ENCODE peak calls at places on chromosomes 2 and 18, in seven cellular contexts. One of them, this sample, is unnamed. For H3K9me3 and H3K4me1, the result is how much of the 10 kb centered on the place peaks cover.

GRCh38 chr18:77255426-77256105 is 5.9 kb downstream of the GALR1 start:
- DNase-seq in OCI-LY7: no peak
- DNase-seq in endodermal cell: no peak
- DNase-seq in SJSA1: no peak
- DNase-seq in A549: no peak
- DNase-seq in IMR-90: no peak
- DNase-seq in ovary: no peak
- DNase-seq in this sample: no peak

GRCh38 chr18:63155169-63155852 is 164.3 kb downstream of the BCL2 start:
- DNase-seq in endodermal cell: peak
- DNase-seq in ovary: no peak
- DNase-seq in OCI-LY7: peak
- DNase-seq in SJSA1: no peak
- DNase-seq in IMR-90: no peak
- DNase-seq in A549: peak
- DNase-seq in this sample: peak

GRCh38 chr2:105904938-105905337 is 160.2 kb downstream of the NCK2 start:
- DNase-seq in SJSA1: no peak
- DNase-seq in endodermal cell: no peak
- DNase-seq in IMR-90: no peak
- DNase-seq in ovary: no peak
- DNase-seq in A549: no peak
- DNase-seq in OCI-LY7: no peak
- DNase-seq in this sample: no peak

GRCh38 chr2:181790716-181791649 is 100.5 kb upstream of the ITPRID2 start:
- DNase-seq in ovary: no peak
- DNase-seq in A549: peak
- DNase-seq in endodermal cell: no peak
- DNase-seq in OCI-LY7: no peak
- DNase-seq in IMR-90: peak
- DNase-seq in SJSA1: peak
- DNase-seq in this sample: no peak

GRCh38 chr2:191202881-191203397 is 42.3 kb upstream of the MYO1B start:
- DNase-seq in SJSA1: no peak
- DNase-seq in IMR-90: peak
- DNase-seq in OCI-LY7: no peak
- DNase-seq in endodermal cell: no peak
- DNase-seq in ovary: no peak
- DNase-seq in A549: no peak
- DNase-seq in this sample: peak

GRCh38 chr2:118197011-118197695 is 108.9 kb downstream of the INSIG2 start:
- DNase-seq in endodermal cell: peak
- DNase-seq in OCI-LY7: peak
- DNase-seq in ovary: no peak
- DNase-seq in SJSA1: no peak
- DNase-seq in IMR-90: peak
- DNase-seq in A549: no peak
- DNase-seq in this sample: no peak

GRCh38 chr2:172287605-172288326 is 139.6 kb upstream of the ITGA6 start:
- DNase-seq in endodermal cell: no peak
- DNase-seq in ovary: no peak
- DNase-seq in A549: no peak
- DNase-seq in SJSA1: no peak
- DNase-seq in OCI-LY7: no peak
- DNase-seq in IMR-90: no peak
- DNase-seq in this sample: no peak

GRCh38 chr2:181904022-181904632 is 12.6 kb downstream of the ITPRID2 start:
- DNase-seq in OCI-LY7: peak
- DNase-seq in ovary: no peak
- DNase-seq in IMR-90: peak
- DNase-seq in SJSA1: no peak
- DNase-seq in A549: peak
- DNase-seq in endodermal cell: no peak
- DNase-seq in this sample: no peak

GRCh38 chr2:64622443-64623231 is 31.1 kb downstream of the SERTAD2 start:
- DNase-seq in A549: no peak
- DNase-seq in OCI-LY7: no peak
- DNase-seq in SJSA1: peak
- DNase-seq in IMR-90: no peak
- DNase-seq in endodermal cell: peak
- DNase-seq in ovary: no peak
- DNase-seq in this sample: no peak

GRCh38 chr2:97674396-97674795 is 4.9 kb downstream of the C2orf92 start:
- DNase-seq in ovary: no peak
- DNase-seq in OCI-LY7: no peak
- DNase-seq in endodermal cell: no peak
- DNase-seq in IMR-90: no peak
- DNase-seq in SJSA1: no peak
- DNase-seq in A549: no peak
- DNase-seq in this sample: no peak

GRCh38 chr2:68837861-68838341 is 33.3 kb downstream of the BMP10 start:
- DNase-seq in A549: no peak
- DNase-seq in ovary: no peak
- DNase-seq in SJSA1: no peak
- DNase-seq in endodermal cell: no peak
- DNase-seq in OCI-LY7: no peak
- DNase-seq in IMR-90: peak
- DNase-seq in this sample: no peak

GRCh38 chr2:187274146-187274545 is 173.9 kb downstream of the CALCRL start:
- DNase-seq in OCI-LY7: no peak
- DNase-seq in A549: no peak
- DNase-seq in endodermal cell: no peak
- DNase-seq in IMR-90: no peak
- DNase-seq in ovary: no peak
- DNase-seq in SJSA1: no peak
- DNase-seq in this sample: no peak

GRCh38 chr2:36489296-36489695 is 108.7 kb downstream of the FEZ2 start:
- DNase-seq in IMR-90: peak
- DNase-seq in SJSA1: peak
- DNase-seq in ovary: no peak
- DNase-seq in OCI-LY7: no peak
- DNase-seq in A549: no peak
- DNase-seq in endodermal cell: no peak
- DNase-seq in this sample: no peak

GRCh38 chr2:112230371-112230770 is 24.5 kb downstream of the ZC3H8 start:
- DNase-seq in A549: no peak
- DNase-seq in endodermal cell: no peak
- DNase-seq in IMR-90: no peak
- DNase-seq in ovary: no peak
- DNase-seq in OCI-LY7: no peak
- DNase-seq in SJSA1: no peak
- DNase-seq in this sample: no peak

GRCh38 chr2:48169066-48169724 is 262.9 kb upstream of the FBXO11 start:
- DNase-seq in OCI-LY7: no peak
- DNase-seq in IMR-90: no peak
- DNase-seq in endodermal cell: no peak
- DNase-seq in SJSA1: no peak
- DNase-seq in A549: no peak
- DNase-seq in ovary: no peak
- DNase-seq in this sample: no peak

GRCh38 chr2:16245481-16246054 is 305.2 kb downstream of the MYCN start:
- DNase-seq in IMR-90: no peak
- DNase-seq in SJSA1: no peak
- DNase-seq in endodermal cell: no peak
- DNase-seq in A549: no peak
- DNase-seq in ovary: no peak
- DNase-seq in OCI-LY7: no peak
- DNase-seq in this sample: no peak

GRCh38 chr2:16247371-16248177 is 307.2 kb downstream of the MYCN start:
- DNase-seq in ovary: no peak
- DNase-seq in OCI-LY7: no peak
- DNase-seq in A549: no peak
- DNase-seq in IMR-90: no peak
- DNase-seq in endodermal cell: no peak
- DNase-seq in SJSA1: no peak
- DNase-seq in this sample: no peak

GRCh38 chr2:16246911-16247310 is 306.6 kb downstream of the MYCN start:
- DNase-seq in SJSA1: no peak
- DNase-seq in endodermal cell: peak
- DNase-seq in IMR-90: no peak
- DNase-seq in OCI-LY7: no peak
- DNase-seq in ovary: no peak
- DNase-seq in A549: no peak
- DNase-seq in this sample: no peak

GRCh38 chr2:16244966-16245320 is 304.6 kb downstream of the MYCN start:
- DNase-seq in IMR-90: no peak
- DNase-seq in A549: no peak
- DNase-seq in SJSA1: no peak
- DNase-seq in OCI-LY7: no peak
- DNase-seq in endodermal cell: no peak
- DNase-seq in ovary: no peak
- DNase-seq in this sample: no peak

GRCh38 chr2:16246281-16246850 is 306.0 kb downstream of the MYCN start:
- DNase-seq in OCI-LY7: no peak
- DNase-seq in ovary: no peak
- DNase-seq in IMR-90: no peak
- DNase-seq in SJSA1: no peak
- DNase-seq in A549: no peak
- DNase-seq in endodermal cell: no peak
- DNase-seq in this sample: no peak
- H3K9me3 ChIP-seq in OCI-LY7: under half
- H3K9me3 ChIP-seq in ovary: under half
- H3K9me3 ChIP-seq in IMR-90: under half
- H3K9me3 ChIP-seq in SJSA1: under half
- H3K9me3 ChIP-seq in A549: under half
- H3K9me3 ChIP-seq in endodermal cell: under half
- H3K9me3 ChIP-seq in this sample: under half

GRCh38 chr18:48913201-48913600 is 37.6 kb downstream of the SMAD7 start:
- DNase-seq in endodermal cell: peak
- DNase-seq in SJSA1: no peak
- DNase-seq in OCI-LY7: peak
- DNase-seq in ovary: no peak
- DNase-seq in A549: no peak
- DNase-seq in IMR-90: no peak
- DNase-seq in this sample: no peak
- H3K4me1 ChIP-seq in endodermal cell: under half
- H3K4me1 ChIP-seq in SJSA1: under half
- H3K4me1 ChIP-seq in OCI-LY7: under half
- H3K4me1 ChIP-seq in ovary: under half
- H3K4me1 ChIP-seq in A549: under half
- H3K4me1 ChIP-seq in IMR-90: under half
- H3K4me1 ChIP-seq in this sample: under half

GRCh38 chr18:9614401-9615279 is at the start of gene PPP4R1:
- DNase-seq in A549: peak
- DNase-seq in SJSA1: peak
- DNase-seq in IMR-90: peak
- DNase-seq in endodermal cell: peak
- DNase-seq in OCI-LY7: peak
- DNase-seq in ovary: peak
- DNase-seq in this sample: peak

GRCh38 chr18:9613550-9614400 is 584 bp downstream of the PPP4R1 start:
- DNase-seq in OCI-LY7: peak
- DNase-seq in IMR-90: peak
- DNase-seq in ovary: peak
- DNase-seq in SJSA1: peak
- DNase-seq in endodermal cell: peak
- DNase-seq in A549: no peak
- DNase-seq in this sample: peak

GRCh38 chr18:9615280-9615797 is 980 bp upstream of the PPP4R1 start:
- DNase-seq in OCI-LY7: peak
- DNase-seq in SJSA1: no peak
- DNase-seq in IMR-90: no peak
- DNase-seq in ovary: no peak
- DNase-seq in A549: no peak
- DNase-seq in endodermal cell: peak
- DNase-seq in this sample: no peak

GRCh38 chr18:9612989-9613388 is 1.4 kb downstream of the PPP4R1 start:
- DNase-seq in IMR-90: no peak
- DNase-seq in endodermal cell: no peak
- DNase-seq in SJSA1: no peak
- DNase-seq in A549: no peak
- DNase-seq in ovary: no peak
- DNase-seq in OCI-LY7: peak
- DNase-seq in this sample: no peak

GRCh38 chr18:9612215-9612830 is 2.0 kb downstream of the PPP4R1 start:
- DNase-seq in endodermal cell: no peak
- DNase-seq in ovary: no peak
- DNase-seq in IMR-90: peak
- DNase-seq in OCI-LY7: peak
- DNase-seq in SJSA1: no peak
- DNase-seq in A549: peak
- DNase-seq in this sample: no peak
- H3K9me3 ChIP-seq in endodermal cell: under half
- H3K9me3 ChIP-seq in ovary: under half
- H3K9me3 ChIP-seq in IMR-90: under half
- H3K9me3 ChIP-seq in OCI-LY7: under half
- H3K9me3 ChIP-seq in SJSA1: under half
- H3K9me3 ChIP-seq in A549: under half
- H3K9me3 ChIP-seq in this sample: under half

GRCh38 chr18:48858676-48859075 is 92.1 kb downstream of the SMAD7 start:
- DNase-seq in A549: no peak
- DNase-seq in IMR-90: no peak
- DNase-seq in SJSA1: no peak
- DNase-seq in ovary: no peak
- DNase-seq in OCI-LY7: no peak
- DNase-seq in endodermal cell: no peak
- DNase-seq in this sample: no peak

GRCh38 chr18:48859311-48860275 is 91.2 kb downstream of the SMAD7 start:
- DNase-seq in IMR-90: no peak
- DNase-seq in A549: no peak
- DNase-seq in SJSA1: no peak
- DNase-seq in OCI-LY7: no peak
- DNase-seq in ovary: peak
- DNase-seq in endodermal cell: peak
- DNase-seq in this sample: no peak

GRCh38 chr18:48854780-48855179 is 96.0 kb downstream of the SMAD7 start:
- DNase-seq in A549: no peak
- DNase-seq in IMR-90: peak
- DNase-seq in ovary: no peak
- DNase-seq in endodermal cell: no peak
- DNase-seq in OCI-LY7: no peak
- DNase-seq in SJSA1: no peak
- DNase-seq in this sample: no peak

GRCh38 chr18:48855422-48856377 is 95.1 kb downstream of the SMAD7 start:
- DNase-seq in IMR-90: no peak
- DNase-seq in OCI-LY7: no peak
- DNase-seq in A549: no peak
- DNase-seq in endodermal cell: no peak
- DNase-seq in SJSA1: no peak
- DNase-seq in ovary: no peak
- DNase-seq in this sample: no peak

DNA sequence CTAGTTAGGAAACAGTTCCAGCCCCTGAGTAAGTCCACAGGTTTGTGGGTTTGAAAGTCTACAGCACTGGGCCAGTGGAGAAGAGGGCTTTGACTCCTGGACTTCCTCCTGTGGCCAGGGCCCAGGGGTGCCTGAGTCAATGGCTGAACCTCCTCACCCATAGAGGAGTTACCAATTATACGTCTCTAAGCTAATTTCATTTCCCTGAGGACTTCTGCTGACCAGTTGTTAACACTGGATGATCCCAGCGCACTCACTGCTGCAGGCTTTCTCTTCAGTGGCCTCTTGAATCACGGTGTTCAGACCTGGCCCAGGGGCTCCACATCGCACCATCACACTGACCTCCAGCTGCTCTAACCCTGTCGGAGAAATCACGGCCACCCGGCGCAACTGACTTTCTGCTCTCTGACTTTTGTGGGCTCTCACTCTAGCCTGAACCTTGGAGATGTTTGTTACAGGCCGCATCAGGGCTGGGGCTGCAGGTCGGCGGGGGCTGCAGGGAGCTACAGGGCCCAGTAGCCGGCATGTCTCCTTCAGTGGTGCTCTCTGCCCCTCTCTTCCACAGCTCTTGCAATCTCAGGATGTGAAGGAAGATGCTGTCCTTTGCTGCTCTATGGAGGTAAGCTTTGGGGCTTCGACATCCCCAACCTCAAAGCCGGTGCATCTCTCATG is 93.6 kb downstream of the SMAD7 start:
- DNase-seq in ovary: no peak
- DNase-seq in SJSA1: no peak
- DNase-seq in IMR-90: no peak
- DNase-seq in endodermal cell: no peak
- DNase-seq in A549: no peak
- DNase-seq in OCI-LY7: no peak
- DNase-seq in this sample: no peak
- H3K4me1 ChIP-seq in ovary: under half
- H3K4me1 ChIP-seq in SJSA1: under half
- H3K4me1 ChIP-seq in IMR-90: under half
- H3K4me1 ChIP-seq in endodermal cell: under half
- H3K4me1 ChIP-seq in A549: under half
- H3K4me1 ChIP-seq in OCI-LY7: under half
- H3K4me1 ChIP-seq in this sample: under half